ENCODE peak calls at places on chromosomes 13 and 19, in nine cellular contexts. One of them, this sample, is unnamed.

GRCh38 chr19:815079-815774 is 6.5 kb downstream of the PLPPR3 start:
- DNase-seq in transverse colon: no peak
- DNase-seq in RWPE1: no peak
- DNase-seq in fibroblast of lung: no peak
- DNase-seq in stomach: no peak
- DNase-seq in lung: no peak
- DNase-seq in heart left ventricle: no peak
- DNase-seq in tibial artery: no peak
- DNase-seq in psoas muscle: no peak
- DNase-seq in this sample: no peak

GRCh38 chr13:72891423-72891822 is 109.5 kb downstream of the PIBF1 start:
- DNase-seq in tibial artery: no peak
- DNase-seq in transverse colon: no peak
- DNase-seq in lung: no peak
- DNase-seq in stomach: no peak
- DNase-seq in RWPE1: no peak
- DNase-seq in heart left ventricle: no peak
- DNase-seq in psoas muscle: no peak
- DNase-seq in fibroblast of lung: no peak
- DNase-seq in this sample: no peak

GRCh38 chr13:52983836-52984235 is 44.8 kb upstream of the OLFM4 start:
- DNase-seq in fibroblast of lung: no peak
- DNase-seq in transverse colon: no peak
- DNase-seq in stomach: no peak
- DNase-seq in RWPE1: no peak
- DNase-seq in psoas muscle: no peak
- DNase-seq in heart left ventricle: no peak
- DNase-seq in lung: no peak
- DNase-seq in tibial artery: no peak
- DNase-seq in this sample: no peak

GRCh38 chr13:105918842-105919741 is 616.4 kb downstream of the EFNB2 start:
- DNase-seq in lung: no peak
- DNase-seq in psoas muscle: no peak
- DNase-seq in transverse colon: peak
- DNase-seq in heart left ventricle: no peak
- DNase-seq in RWPE1: peak
- DNase-seq in fibroblast of lung: peak
- DNase-seq in stomach: peak
- DNase-seq in tibial artery: no peak
- DNase-seq in this sample: peak

GRCh38 chr19:55216461-55217198 is 7.3 kb upstream of the PTPRH start:
- DNase-seq in psoas muscle: peak
- DNase-seq in heart left ventricle: peak
- DNase-seq in tibial artery: peak
- DNase-seq in stomach: peak
- DNase-seq in RWPE1: peak
- DNase-seq in fibroblast of lung: peak
- DNase-seq in transverse colon: peak
- DNase-seq in lung: peak
- DNase-seq in this sample: peak

GRCh38 chr19:33878912-33879810 is 82.5 kb downstream of the KCTD15 start:
- DNase-seq in psoas muscle: no peak
- DNase-seq in transverse colon: no peak
- DNase-seq in lung: no peak
- DNase-seq in stomach: no peak
- DNase-seq in heart left ventricle: no peak
- DNase-seq in tibial artery: no peak
- DNase-seq in RWPE1: no peak
- DNase-seq in fibroblast of lung: no peak
- DNase-seq in this sample: no peak

GRCh38 chr13:106349080-106349841 is 186.2 kb downstream of the EFNB2 start:
- DNase-seq in fibroblast of lung: peak
- DNase-seq in psoas muscle: no peak
- DNase-seq in lung: peak
- DNase-seq in stomach: peak
- DNase-seq in tibial artery: peak
- DNase-seq in heart left ventricle: no peak
- DNase-seq in transverse colon: peak
- DNase-seq in RWPE1: peak
- DNase-seq in this sample: peak

GRCh38 chr13:106656214-106656613 is 88.3 kb upstream of the ARGLU1 start:
- DNase-seq in stomach: no peak
- DNase-seq in heart left ventricle: no peak
- DNase-seq in psoas muscle: no peak
- DNase-seq in tibial artery: no peak
- DNase-seq in transverse colon: no peak
- DNase-seq in RWPE1: no peak
- DNase-seq in fibroblast of lung: no peak
- DNase-seq in lung: no peak
- DNase-seq in this sample: no peak

GRCh38 chr19:29266001-29266400 is 53.0 kb upstream of the UQCRFS1 start:
- DNase-seq in psoas muscle: no peak
- DNase-seq in transverse colon: no peak
- DNase-seq in lung: no peak
- DNase-seq in heart left ventricle: no peak
- DNase-seq in fibroblast of lung: no peak
- DNase-seq in tibial artery: no peak
- DNase-seq in RWPE1: no peak
- DNase-seq in stomach: no peak
- DNase-seq in this sample: no peak

GRCh38 chr13:78137404-78138142 is 218.9 kb upstream of the EDNRB start:
- DNase-seq in fibroblast of lung: peak
- DNase-seq in tibial artery: no peak
- DNase-seq in lung: peak
- DNase-seq in psoas muscle: no peak
- DNase-seq in stomach: no peak
- DNase-seq in heart left ventricle: no peak
- DNase-seq in RWPE1: peak
- DNase-seq in transverse colon: no peak
- DNase-seq in this sample: peak

GRCh38 chr19:38707512-38708114 is 36.7 kb downstream of the CAPN12 start:
- DNase-seq in stomach: peak
- DNase-seq in transverse colon: no peak
- DNase-seq in lung: peak
- DNase-seq in heart left ventricle: peak
- DNase-seq in psoas muscle: peak
- DNase-seq in tibial artery: peak
- DNase-seq in RWPE1: no peak
- DNase-seq in fibroblast of lung: peak
- DNase-seq in this sample: no peak

GRCh38 chr19:14187586-14187985 is 18.4 kb downstream of the ADGRL1 start:
- DNase-seq in fibroblast of lung: no peak
- DNase-seq in tibial artery: no peak
- DNase-seq in transverse colon: no peak
- DNase-seq in lung: no peak
- DNase-seq in psoas muscle: no peak
- DNase-seq in RWPE1: no peak
- DNase-seq in heart left ventricle: no peak
- DNase-seq in stomach: no peak
- DNase-seq in this sample: no peak

GRCh38 chr19:21221653-21222052 is 79.8 kb downstream of the ZNF431 start:
- DNase-seq in stomach: no peak
- DNase-seq in RWPE1: no peak
- DNase-seq in fibroblast of lung: peak
- DNase-seq in heart left ventricle: no peak
- DNase-seq in lung: no peak
- DNase-seq in psoas muscle: no peak
- DNase-seq in tibial artery: no peak
- DNase-seq in transverse colon: no peak
- DNase-seq in this sample: no peak

GRCh38 chr13:27953671-27954405 is 15.3 kb downstream of the CDX2 start:
- DNase-seq in tibial artery: peak
- DNase-seq in stomach: peak
- DNase-seq in heart left ventricle: peak
- DNase-seq in lung: peak
- DNase-seq in RWPE1: peak
- DNase-seq in fibroblast of lung: peak
- DNase-seq in psoas muscle: peak
- DNase-seq in transverse colon: peak
- DNase-seq in this sample: peak

GRCh38 chr13:98480915-98481510 is 95.9 kb downstream of the STK24 start:
- DNase-seq in transverse colon: peak
- DNase-seq in fibroblast of lung: peak
- DNase-seq in RWPE1: no peak
- DNase-seq in stomach: no peak
- DNase-seq in heart left ventricle: peak
- DNase-seq in tibial artery: no peak
- DNase-seq in psoas muscle: no peak
- DNase-seq in lung: no peak
- DNase-seq in this sample: no peak
- H3K27ac ChIP-seq in transverse colon: peak
- H3K27ac ChIP-seq in fibroblast of lung: no peak
- H3K27ac ChIP-seq in RWPE1: peak
- H3K27ac ChIP-seq in stomach: peak
- H3K27ac ChIP-seq in heart left ventricle: no peak
- H3K27ac ChIP-seq in tibial artery: no peak
- H3K27ac ChIP-seq in psoas muscle: peak
- H3K27ac ChIP-seq in lung: no peak
- H3K27ac ChIP-seq in this sample: peak

GRCh38 chr19:36120984-36121358 is 5.7 kb downstream of the TBCB start:
- DNase-seq in psoas muscle: no peak
- DNase-seq in stomach: no peak
- DNase-seq in heart left ventricle: no peak
- DNase-seq in fibroblast of lung: no peak
- DNase-seq in transverse colon: no peak
- DNase-seq in tibial artery: no peak
- DNase-seq in lung: no peak
- DNase-seq in RWPE1: no peak
- DNase-seq in this sample: no peak

GRCh38 chr19:36121486-36122124 is 6.3 kb downstream of the TBCB start:
- DNase-seq in tibial artery: no peak
- DNase-seq in fibroblast of lung: no peak
- DNase-seq in stomach: no peak
- DNase-seq in heart left ventricle: no peak
- DNase-seq in transverse colon: no peak
- DNase-seq in psoas muscle: peak
- DNase-seq in lung: no peak
- DNase-seq in RWPE1: no peak
- DNase-seq in this sample: no peak

GRCh38 chr19:36116344-36116637 is 1.0 kb downstream of the TBCB start:
- DNase-seq in transverse colon: no peak
- DNase-seq in fibroblast of lung: no peak
- DNase-seq in heart left ventricle: no peak
- DNase-seq in stomach: no peak
- DNase-seq in psoas muscle: no peak
- DNase-seq in tibial artery: no peak
- DNase-seq in RWPE1: no peak
- DNase-seq in lung: no peak
- DNase-seq in this sample: no peak

GRCh38 chr19:36115453-36116343 is at the start of gene TBCB:
- DNase-seq in tibial artery: peak
- DNase-seq in transverse colon: peak
- DNase-seq in lung: peak
- DNase-seq in heart left ventricle: peak
- DNase-seq in RWPE1: peak
- DNase-seq in psoas muscle: peak
- DNase-seq in fibroblast of lung: no peak
- DNase-seq in stomach: peak
- DNase-seq in this sample: no peak

DNA sequence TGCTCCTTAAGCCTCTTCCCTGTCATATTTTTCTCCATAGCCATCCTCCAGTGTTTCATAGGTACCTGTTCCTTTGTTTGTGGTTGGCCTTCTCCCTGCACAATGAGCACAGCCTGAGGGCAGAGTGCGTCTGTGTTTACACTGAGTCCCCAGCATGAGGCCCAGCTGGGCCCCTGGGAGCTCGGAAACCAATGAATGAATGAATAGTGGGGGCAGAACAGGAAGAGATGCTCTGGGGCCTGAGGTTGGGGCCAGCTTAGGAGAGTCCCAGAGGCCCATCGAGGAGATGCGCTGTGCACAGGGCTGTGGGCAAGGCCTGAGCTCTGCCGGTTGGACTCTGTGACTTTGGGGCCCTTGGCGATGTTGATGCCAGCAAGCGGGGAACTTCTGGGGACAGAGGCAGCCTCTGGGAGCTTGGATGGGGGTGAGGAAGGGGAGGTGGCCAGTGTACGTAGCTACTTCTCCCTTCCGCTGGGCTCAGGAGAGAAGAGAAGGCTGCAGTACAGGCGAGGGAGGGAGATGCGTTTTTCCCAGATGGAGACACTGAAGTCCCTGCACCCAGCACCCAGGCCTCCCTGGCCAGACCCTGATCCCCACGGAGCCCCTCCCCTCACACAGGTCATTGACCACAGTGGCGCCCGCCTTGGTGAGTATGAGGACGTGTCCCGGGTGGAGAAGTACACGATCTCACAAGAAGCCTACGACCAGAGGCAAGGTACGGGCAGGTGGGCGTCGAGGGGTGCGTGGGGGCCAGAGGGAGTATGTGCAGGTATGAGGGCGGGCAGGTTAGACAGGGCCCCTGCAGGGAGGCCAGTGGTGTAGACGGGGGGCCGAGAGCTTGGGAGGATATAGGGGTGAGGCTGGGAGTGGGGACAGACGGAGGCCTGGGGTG is 5.1 kb downstream of the TBCB start:
- DNase-seq in RWPE1: no peak
- DNase-seq in psoas muscle: no peak
- DNase-seq in stomach: no peak
- DNase-seq in lung: no peak
- DNase-seq in transverse colon: no peak
- DNase-seq in tibial artery: no peak
- DNase-seq in fibroblast of lung: no peak
- DNase-seq in heart left ventricle: no peak
- DNase-seq in this sample: no peak
- H3K27ac ChIP-seq in RWPE1: no peak
- H3K27ac ChIP-seq in psoas muscle: no peak
- H3K27ac ChIP-seq in stomach: no peak
- H3K27ac ChIP-seq in lung: no peak
- H3K27ac ChIP-seq in transverse colon: no peak
- H3K27ac ChIP-seq in tibial artery: no peak
- H3K27ac ChIP-seq in fibroblast of lung: no peak
- H3K27ac ChIP-seq in heart left ventricle: no peak
- H3K27ac ChIP-seq in this sample: no peak

GRCh38 chr13:79859756-79860155 is 378.8 kb downstream of the NDFIP2 start:
- DNase-seq in psoas muscle: no peak
- DNase-seq in transverse colon: no peak
- DNase-seq in heart left ventricle: no peak
- DNase-seq in stomach: no peak
- DNase-seq in RWPE1: no peak
- DNase-seq in tibial artery: no peak
- DNase-seq in lung: no peak
- DNase-seq in fibroblast of lung: no peak
- DNase-seq in this sample: no peak
- H3K27ac ChIP-seq in psoas muscle: no peak
- H3K27ac ChIP-seq in transverse colon: no peak
- H3K27ac ChIP-seq in heart left ventricle: no peak
- H3K27ac ChIP-seq in stomach: no peak
- H3K27ac ChIP-seq in RWPE1: no peak
- H3K27ac ChIP-seq in tibial artery: no peak
- H3K27ac ChIP-seq in lung: no peak
- H3K27ac ChIP-seq in fibroblast of lung: no peak
- H3K27ac ChIP-seq in this sample: peak

DNA sequence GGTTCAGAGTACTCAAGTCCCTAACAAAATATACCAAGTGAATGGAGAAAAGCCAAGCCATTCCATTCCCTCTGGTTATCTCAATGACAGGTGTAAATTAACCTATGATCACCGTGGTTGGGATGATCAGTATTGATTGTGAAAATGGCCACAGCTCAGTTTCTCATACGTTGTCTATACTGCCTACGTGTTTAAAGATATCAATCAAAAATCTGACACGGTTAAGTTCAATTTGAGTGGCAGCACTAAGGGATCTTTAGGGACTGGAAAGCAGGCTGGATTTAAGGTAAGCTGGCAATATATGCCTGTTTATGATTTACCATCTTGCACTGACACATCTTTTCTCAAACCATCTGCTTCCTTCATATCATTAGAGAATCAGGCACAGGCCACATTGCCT is 907.9 kb downstream of the PCDH9 start:
- DNase-seq in transverse colon: no peak
- DNase-seq in heart left ventricle: no peak
- DNase-seq in stomach: no peak
- DNase-seq in RWPE1: no peak
- DNase-seq in fibroblast of lung: no peak
- DNase-seq in tibial artery: no peak
- DNase-seq in lung: no peak
- DNase-seq in psoas muscle: no peak
- DNase-seq in this sample: no peak
- H3K27ac ChIP-seq in transverse colon: no peak
- H3K27ac ChIP-seq in heart left ventricle: no peak
- H3K27ac ChIP-seq in stomach: no peak
- H3K27ac ChIP-seq in RWPE1: no peak
- H3K27ac ChIP-seq in fibroblast of lung: no peak
- H3K27ac ChIP-seq in tibial artery: no peak
- H3K27ac ChIP-seq in lung: no peak
- H3K27ac ChIP-seq in psoas muscle: no peak
- H3K27ac ChIP-seq in this sample: no peak

This sample was measured in hepatocyte.